ENCODE peak calls at places on chromosomes 16 and 17, in four cellular contexts. S, W, Q and C are unnamed samples.

GRCh38 chr16:49608801-49609200 is 235.2 kb downstream of the C16orf78 start:
- DNase-seq in S (no peak), W (no peak), Q (no peak), C (no peak)

GRCh38 chr16:59612094-59612493 is 878.0 kb upstream of the GOT2 start:
- DNase-seq in S (no peak), W (no peak), Q (no peak), C (no peak)

GRCh38 chr17:39608142-39608541 is 422 bp upstream of the NEUROD2 start:
- DNase-seq in S (no peak), W (no peak), Q (no peak), C (no peak)

GRCh38 chr17:81477173-81477572 is 35.4 kb downstream of the ACTG1 start:
- DNase-seq in S (no peak), W (no peak), Q (no peak), C (no peak)

GRCh38 chr17:15740570-15741120 is 8.6 kb downstream of the TBC1D26 start:
- DNase-seq in S (no peak), W (no peak), Q (no peak), C (no peak)

GRCh38 chr17:5526821-5527598 is 40.6 kb downstream of the MIS12 start:
- DNase-seq in S (peak), W (peak), Q (peak), C (peak)

GRCh38 chr16:84484579-84485254 is 19.7 kb downstream of the MEAK7 start:
- DNase-seq in S (peak), W (no peak), Q (peak), C (no peak)

GRCh38 chr17:75130632-75131277 is 787 bp downstream of the NT5C start:
- DNase-seq in S (peak), W (peak), Q (peak), C (peak)

GRCh38 chr17:37488009-37488604 is 1.6 kb upstream of the DUSP14 start:
- DNase-seq in S (peak), W (no peak), Q (no peak), C (peak)